ENCODE peak calls at places on chromosome 11, in four cellular contexts. R is K562, H is HepG2, M is GM12878. N is an unnamed sample.
A peak's percentile ranks its signal among the peaks of the same experiment; 100 is the strongest.

GRCh38 chr11:27171391-27171790 is 130.8 kb downstream of the BBOX1 start:
- DNase-seq in M (no peak), H (no peak), R (no peak), N (no peak)

GRCh38 chr11:35305670-35306382 is 113.5 kb downstream of the SLC1A2 start:
- DNase-seq in M (no peak), H (peak; percentile 12), R (peak; percentile 51), N (peak; percentile 63)

GRCh38 chr11:693415-693831 is 1.6 kb downstream of the DEAF1 start:
- DNase-seq in M (no peak), H (no peak), R (no peak), N (no peak)

GRCh38 chr11:43997022-43997665 is 50.6 kb upstream of the ACCSL start:
- DNase-seq in M (peak; percentile 4), H (no peak), R (no peak), N (no peak)

GRCh38 chr11:36577859-36578258 is 10.1 kb downstream of the RAG1 start:
- DNase-seq in H (no peak), R (no peak), M (no peak), N (no peak)

GRCh38 chr11:69398529-69399492 is 82.7 kb upstream of the LINC01488 start:
- DNase-seq in H (no peak), M (no peak), R (no peak), N (no peak)

GRCh38 chr11:70846781-70847400 is 405.5 kb downstream of the SHANK2 start:
- DNase-seq in H (no peak), M (no peak), R (no peak), N (no peak)

GRCh38 chr11:99244613-99245012 is 223.9 kb downstream of the CNTN5 start:
- DNase-seq in H (no peak), M (no peak), R (no peak), N (no peak)

GRCh38 chr11:19368726-19369364 is 128.1 kb upstream of the E2F8 start:
- DNase-seq in H (no peak), M (no peak), R (no peak), N (no peak)

GRCh38 chr11:15940462-15941205 is 415.7 kb downstream of the SOX6 start:
- DNase-seq in R (no peak), M (no peak), H (no peak), N (no peak)

GRCh38 chr11:12131943-12132789 is 21.8 kb downstream of the MICAL2 start:
- DNase-seq in M (no peak), R (no peak), H (no peak), N (no peak)

GRCh38 chr11:116930586-116930985 is 93.2 kb upstream of the APOA1 start:
- DNase-seq in R (no peak), H (no peak), M (no peak), N (no peak)

GRCh38 chr11:66891849-66892660 is 35.2 kb downstream of the LRFN4 start:
- DNase-seq in R (peak; percentile 86), H (peak; percentile 88), M (peak; percentile 88), N (no peak)

GRCh38 chr11:75667831-75668507 is 869 bp downstream of the MAP6 start:
- DNase-seq in H (no peak), R (no peak), M (no peak), N (peak; percentile 95)

GRCh38 chr11:90220391-90220790 is 2.5 kb downstream of the CHORDC1 start:
- DNase-seq in R (no peak), H (no peak), M (no peak), N (no peak)

GRCh38 chr11:14907411-14908213 is 15.6 kb upstream of the CYP2R1 start:
- DNase-seq in R (peak; percentile 58), H (peak; percentile 71), M (no peak), N (peak; percentile 71)

GRCh38 chr11:11378184-11378940 is 25.3 kb upstream of the CSNK2A3 start:
- DNase-seq in R (no peak), M (no peak), H (no peak), N (peak; percentile 75)

GRCh38 chr11:80034801-80035200 is 594.0 kb upstream of the TENM4 start:
- DNase-seq in R (no peak), H (no peak), M (no peak), N (no peak)

GRCh38 chr11:10526974-10527918 is 13.7 kb downstream of the RNF141 start:
- DNase-seq in H (no peak), M (peak; percentile 70), R (no peak), N (no peak)

GRCh38 chr11:47154738-47155570 is 21.7 kb downstream of the ARFGAP2 start:
- DNase-seq in H (no peak), R (no peak), M (no peak), N (no peak)

GRCh38 chr11:24406980-24407379 is 89.9 kb upstream of the LUZP2 start:
- DNase-seq in H (no peak), R (no peak), M (no peak), N (no peak)

GRCh38 chr11:35675901-35676610 is 13.5 kb downstream of the TRIM44 start:
- DNase-seq in R (no peak), H (no peak), M (no peak), N (no peak)

GRCh38 chr11:8527939-8528338 is 66.1 kb downstream of the STK33 start:
- DNase-seq in R (no peak), H (no peak), M (no peak), N (no peak)

GRCh38 chr11:67267188-67268035 is 1.1 kb downstream of the GRK2 start:
- DNase-seq in M (no peak), H (peak; percentile 61), R (peak; percentile 61), N (peak; percentile 54)

GRCh38 chr11:37088573-37088910 is 490.5 kb upstream of the RAG2 start:
- DNase-seq in H (no peak), M (no peak), R (no peak), N (no peak)

GRCh38 chr11:131652231-131652630 is 281.8 kb downstream of the NTM start:
- DNase-seq in R (no peak), M (no peak), H (no peak), N (no peak)

GRCh38 chr11:43289368-43289767 is 22.4 kb upstream of the API5 start:
- DNase-seq in R (no peak), M (no peak), H (no peak), N (no peak)

GRCh38 chr11:102762414-102762813 is 18.0 kb downstream of the MMP10 start:
- DNase-seq in M (no peak), R (no peak), H (no peak), N (no peak)

GRCh38 chr11:34357646-34358257 is at the start of gene ABTB2:
- DNase-seq in M (peak; percentile 64), H (peak; percentile 94), R (peak; percentile 95), N (peak; percentile 98)

DNA sequence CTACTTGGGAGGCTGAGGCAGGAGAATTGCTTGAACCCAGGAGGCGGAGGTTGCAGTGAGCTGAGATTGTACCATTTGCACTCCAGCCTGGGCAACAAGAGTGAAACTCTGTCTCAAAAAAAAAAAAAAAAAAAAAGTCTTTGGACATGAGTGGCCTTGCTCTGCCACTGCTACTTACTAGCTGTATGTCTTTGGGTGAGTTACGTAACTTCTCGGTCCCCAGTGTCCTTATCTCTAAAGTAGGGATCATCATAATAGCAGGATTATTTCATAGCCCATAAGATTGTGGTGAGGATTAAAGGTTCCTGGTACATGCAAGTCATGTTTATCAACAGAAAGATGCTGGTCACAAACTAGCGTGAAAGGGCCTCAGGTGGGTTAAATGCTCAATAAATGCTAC is 53.9 kb upstream of the HEPHL1 start:
- DNase-seq in H (no peak), M (no peak), R (no peak), N (no peak)
- TF ChIP-seq FOXM1 in H (no peak), M (no peak), R (no peak), N (no peak)

GRCh38 chr11:72844356-72844755 is 30.1 kb downstream of the ATG16L2 start:
- DNase-seq in R (no peak), H (no peak), M (no peak), N (no peak)
- TF ChIP-seq YY1 in R (no peak), H (no peak), M (no peak), N (no peak)

DNA sequence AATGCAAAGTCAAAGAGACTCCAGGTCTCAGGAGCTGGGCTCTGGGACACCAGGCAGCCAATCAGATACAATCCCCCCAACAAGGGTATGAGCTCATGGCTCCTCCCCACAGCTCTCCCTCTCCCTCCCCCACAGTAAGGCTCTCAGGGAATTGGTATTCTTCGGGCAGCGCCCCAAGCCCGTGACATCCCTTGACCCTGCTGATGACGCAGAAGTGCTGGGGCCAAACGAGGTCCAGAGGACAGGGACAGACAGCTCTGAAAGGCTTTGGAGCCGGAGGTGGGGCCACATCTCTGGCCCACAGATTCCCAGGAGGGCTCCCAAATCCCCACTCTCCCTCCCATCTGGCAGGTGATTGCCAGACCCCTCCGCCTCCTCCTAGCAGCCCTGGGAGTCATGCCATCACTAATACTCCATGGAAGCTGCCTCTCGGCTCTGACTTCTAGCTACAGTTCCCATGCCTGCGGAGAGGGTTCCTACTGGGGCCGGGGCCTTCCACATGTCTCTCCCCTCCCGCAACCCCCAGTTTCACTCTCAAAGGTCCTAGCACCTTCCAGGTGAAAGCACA is 5.8 kb downstream of the USP2 start:
- DNase-seq in H (peak; percentile 58), R (peak; percentile 56), M (no peak), N (peak; percentile 45)
- TF ChIP-seq FOXM1 in H (no peak), R (no peak), M (no peak), N (no peak)

DNA sequence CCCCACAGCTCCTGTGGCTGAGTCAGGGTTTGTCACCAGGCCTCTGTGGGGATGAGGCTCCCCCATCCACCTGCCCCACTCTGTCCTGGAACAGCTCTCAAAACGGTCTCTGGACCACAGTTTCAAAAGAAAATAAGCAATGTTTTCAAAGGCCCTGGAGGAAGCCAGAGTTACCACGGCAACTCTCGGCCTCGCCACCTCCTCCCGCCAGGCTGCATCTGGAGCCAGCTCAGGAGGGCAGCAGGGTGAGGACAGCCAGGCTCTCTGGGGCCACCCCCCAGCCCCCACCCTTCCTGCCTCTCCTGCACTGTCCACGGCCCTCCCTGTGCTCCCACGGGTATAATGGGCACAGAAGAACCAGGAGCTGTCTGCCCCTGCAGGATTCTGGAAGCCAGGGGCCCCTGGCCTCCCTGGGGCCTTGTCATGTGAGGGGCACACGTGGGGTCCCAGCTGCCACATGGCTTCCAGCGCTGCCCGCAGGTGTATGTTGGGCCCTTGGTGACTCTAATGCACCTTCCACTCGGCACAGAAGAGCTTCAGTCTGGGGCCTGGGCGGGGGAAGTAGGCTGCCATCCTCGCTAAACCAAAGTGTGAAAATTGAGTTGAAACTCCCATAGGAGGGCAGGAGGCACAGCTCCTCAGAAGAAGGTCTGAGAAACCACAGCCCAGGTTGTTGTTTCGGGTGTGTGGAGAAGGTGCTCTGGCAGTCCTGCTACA is 10.3 kb downstream of the CD81 start:
- DNase-seq in M (no peak), R (no peak), H (no peak), N (peak; percentile 83)
- TF ChIP-seq YY1 in M (no peak), R (no peak), H (no peak), N (no peak)

DNA sequence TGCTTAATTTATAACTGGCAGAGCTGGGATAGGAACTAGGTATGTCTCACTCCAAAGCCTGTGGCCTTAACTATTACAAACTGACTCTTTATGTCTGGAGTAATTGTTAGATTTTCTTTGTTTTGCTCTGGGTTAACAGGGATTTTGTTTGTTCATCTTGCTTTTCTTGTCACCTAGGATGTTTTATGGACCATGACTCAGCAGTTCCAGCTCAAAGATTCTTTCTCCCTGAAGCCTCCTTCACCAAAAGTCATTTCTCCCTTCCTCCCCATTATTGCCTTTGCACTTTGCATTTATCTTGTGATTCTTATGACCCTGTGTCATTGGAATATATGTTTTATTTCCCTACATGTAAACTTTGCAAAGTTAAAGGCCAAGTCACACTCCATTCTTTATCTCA is 327.9 kb downstream of the DLG2 start:
- DNase-seq in M (no peak), R (no peak), H (no peak), N (no peak)
- TF ChIP-seq FOXM1 in M (no peak), R (no peak), H (no peak), N (no peak)